ENCODE peak calls at places on chromosomes 4 and X, in five cellular contexts. One of them, this sample, is unnamed.

GRCh38 chrX:66071116-66071515 is 31.2 kb upstream of the VSIG4 start:
- ATAC-seq in mucosa of descending colon: no peak
- ATAC-seq in heart left ventricle: no peak
- ATAC-seq in left lung: no peak
- ATAC-seq in HepG2: no peak
- ATAC-seq in this sample: no peak

GRCh38 chr4:35541146-35541887 is 703.0 kb downstream of the ARAP2 start:
- ATAC-seq in heart left ventricle: no peak
- ATAC-seq in HepG2: peak; percentile 92
- ATAC-seq in mucosa of descending colon: no peak
- ATAC-seq in left lung: no peak
- ATAC-seq in this sample: peak; percentile 28

GRCh38 chr4:72971572-72971971 is 97.9 kb downstream of the COX18 start:
- ATAC-seq in heart left ventricle: no peak
- ATAC-seq in left lung: peak; percentile 29
- ATAC-seq in HepG2: no peak
- ATAC-seq in mucosa of descending colon: no peak
- ATAC-seq in this sample: no peak

GRCh38 chrX:97315939-97316338 is 432.2 kb downstream of the RPA4 start:
- ATAC-seq in HepG2: no peak
- ATAC-seq in mucosa of descending colon: no peak
- ATAC-seq in left lung: no peak
- ATAC-seq in heart left ventricle: no peak
- ATAC-seq in this sample: no peak

GRCh38 chr4:170581969-170582368 is 492.2 kb upstream of the AADAT start:
- ATAC-seq in left lung: no peak
- ATAC-seq in heart left ventricle: no peak
- ATAC-seq in mucosa of descending colon: no peak
- ATAC-seq in HepG2: no peak
- ATAC-seq in this sample: no peak

GRCh38 chrX:153647461-153648357 is 706 bp downstream of the DUSP9 start:
- ATAC-seq in left lung: no peak
- ATAC-seq in heart left ventricle: no peak
- ATAC-seq in mucosa of descending colon: no peak
- ATAC-seq in HepG2: no peak
- ATAC-seq in this sample: no peak

GRCh38 chrX:139530550-139530949 is at the start of gene F9:
- ATAC-seq in heart left ventricle: no peak
- ATAC-seq in HepG2: no peak
- ATAC-seq in left lung: no peak
- ATAC-seq in mucosa of descending colon: no peak
- ATAC-seq in this sample: no peak

GRCh38 chrX:19343085-19343461 is 654 bp upstream of the PDHA1 start:
- ATAC-seq in left lung: peak; percentile 3
- ATAC-seq in mucosa of descending colon: no peak
- ATAC-seq in heart left ventricle: no peak
- ATAC-seq in HepG2: peak; percentile 28
- ATAC-seq in this sample: no peak

GRCh38 chr4:41590591-41590990 is 52.6 kb downstream of the LIMCH1 start:
- ATAC-seq in HepG2: no peak
- ATAC-seq in mucosa of descending colon: no peak
- ATAC-seq in left lung: peak; percentile 56
- ATAC-seq in heart left ventricle: peak; percentile 54
- ATAC-seq in this sample: no peak

GRCh38 chrX:20071511-20072079 is 45.1 kb downstream of the MAP7D2 start:
- ATAC-seq in mucosa of descending colon: peak; percentile 13
- ATAC-seq in heart left ventricle: no peak
- ATAC-seq in HepG2: peak; percentile 96
- ATAC-seq in left lung: no peak
- ATAC-seq in this sample: no peak

GRCh38 chr4:110480031-110480549 is 4.1 kb downstream of the ENPEP start:
- ATAC-seq in HepG2: peak; percentile 49
- ATAC-seq in mucosa of descending colon: no peak
- ATAC-seq in left lung: peak; percentile 40
- ATAC-seq in heart left ventricle: peak; percentile 52
- ATAC-seq in this sample: peak; percentile 55

GRCh38 chr4:123409301-123409700 is 12.7 kb downstream of the SPRY1 start:
- ATAC-seq in mucosa of descending colon: no peak
- ATAC-seq in left lung: no peak
- ATAC-seq in HepG2: no peak
- ATAC-seq in heart left ventricle: no peak
- ATAC-seq in this sample: no peak

GRCh38 chr4:158444621-158445020 is 77.1 kb upstream of the RXFP1 start:
- ATAC-seq in mucosa of descending colon: no peak
- ATAC-seq in heart left ventricle: no peak
- ATAC-seq in left lung: no peak
- ATAC-seq in HepG2: no peak
- ATAC-seq in this sample: no peak

GRCh38 chrX:153649915-153650782 is 3.1 kb downstream of the DUSP9 start:
- ATAC-seq in heart left ventricle: no peak
- ATAC-seq in HepG2: no peak
- ATAC-seq in left lung: no peak
- ATAC-seq in mucosa of descending colon: no peak
- ATAC-seq in this sample: no peak

GRCh38 chrX:110173192-110174175 is 144.4 kb downstream of the AMMECR1 start:
- ATAC-seq in heart left ventricle: peak; percentile 25
- ATAC-seq in HepG2: no peak
- ATAC-seq in mucosa of descending colon: peak; percentile 42
- ATAC-seq in left lung: peak; percentile 33
- ATAC-seq in this sample: no peak

GRCh38 chr4:105426187-105426897 is 47.5 kb downstream of the PPA2 start:
- ATAC-seq in heart left ventricle: no peak
- ATAC-seq in mucosa of descending colon: no peak
- ATAC-seq in HepG2: no peak
- ATAC-seq in left lung: no peak
- ATAC-seq in this sample: no peak
- H3K4me1 ChIP-seq in heart left ventricle: no peaks in the 10 kb centered on the region
- H3K4me1 ChIP-seq in mucosa of descending colon: no peaks in the 10 kb centered on the region
- H3K4me1 ChIP-seq in HepG2: peaks cover 14% of the 10 kb centered on the region
- H3K4me1 ChIP-seq in left lung: no peaks in the 10 kb centered on the region
- H3K4me1 ChIP-seq in this sample: no peaks in the 10 kb centered on the region

DNA sequence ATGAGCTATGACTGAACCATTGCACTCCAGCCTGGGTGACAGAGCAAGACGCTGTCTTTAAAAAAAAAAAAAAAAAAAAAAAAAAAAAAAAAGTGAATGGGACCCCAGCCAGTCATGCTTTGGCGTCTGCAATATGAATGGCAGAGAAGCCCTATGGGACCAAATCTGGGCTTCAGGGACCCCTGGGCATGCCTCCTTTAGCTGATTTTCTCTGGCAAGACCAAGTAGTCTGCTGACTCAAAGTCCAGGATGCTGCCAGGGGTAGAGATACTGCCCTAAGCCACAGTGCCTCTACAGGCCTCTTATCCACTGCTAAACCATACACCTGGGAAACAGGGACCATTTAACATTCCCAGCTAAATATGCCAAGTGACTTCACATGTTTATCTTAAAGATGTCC is 6.0 kb downstream of the RPS4X start:
- ATAC-seq in left lung: no peak
- ATAC-seq in mucosa of descending colon: no peak
- ATAC-seq in HepG2: peak; percentile 23
- ATAC-seq in heart left ventricle: no peak
- ATAC-seq in this sample: no peak
- H3K4me1 ChIP-seq in left lung: peaks cover 16% of the 10 kb centered on the region
- H3K4me1 ChIP-seq in mucosa of descending colon: peaks cover 2% of the 10 kb centered on the region
- H3K4me1 ChIP-seq in HepG2: peaks cover 35% of the 10 kb centered on the region
- H3K4me1 ChIP-seq in heart left ventricle: peaks cover 10% of the 10 kb centered on the region
- H3K4me1 ChIP-seq in this sample: peaks cover 23% of the 10 kb centered on the region

DNA sequence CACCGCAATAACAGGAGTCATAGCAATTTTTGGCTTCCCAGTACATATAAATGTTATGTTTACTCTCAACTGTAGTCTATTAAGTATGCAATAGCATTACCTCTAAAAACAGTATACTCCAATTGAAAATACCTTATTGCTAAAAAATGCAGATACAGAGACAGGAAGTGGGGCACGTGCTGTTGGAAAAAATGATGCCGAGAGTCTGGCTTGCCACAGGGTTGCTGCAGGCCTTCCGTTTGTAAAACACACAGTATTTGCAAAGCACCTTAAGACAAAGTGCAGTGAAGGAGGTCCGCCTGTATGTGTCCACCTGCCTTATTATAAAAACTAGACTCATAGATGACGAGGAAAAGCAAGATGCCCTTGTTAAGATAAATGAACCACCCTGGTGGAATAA is 23.5 kb downstream of the CD99 start:
- ATAC-seq in HepG2: no peak
- ATAC-seq in left lung: no peak
- ATAC-seq in mucosa of descending colon: no peak
- ATAC-seq in heart left ventricle: no peak
- ATAC-seq in this sample: no peak
- H3K4me1 ChIP-seq in HepG2: peaks cover 13% of the 10 kb centered on the region
- H3K4me1 ChIP-seq in left lung: peaks cover 5% of the 10 kb centered on the region
- H3K4me1 ChIP-seq in mucosa of descending colon: peaks cover 10% of the 10 kb centered on the region
- H3K4me1 ChIP-seq in heart left ventricle: peaks cover 35% of the 10 kb centered on the region
- H3K4me1 ChIP-seq in this sample: peaks cover 5% of the 10 kb centered on the region

DNA sequence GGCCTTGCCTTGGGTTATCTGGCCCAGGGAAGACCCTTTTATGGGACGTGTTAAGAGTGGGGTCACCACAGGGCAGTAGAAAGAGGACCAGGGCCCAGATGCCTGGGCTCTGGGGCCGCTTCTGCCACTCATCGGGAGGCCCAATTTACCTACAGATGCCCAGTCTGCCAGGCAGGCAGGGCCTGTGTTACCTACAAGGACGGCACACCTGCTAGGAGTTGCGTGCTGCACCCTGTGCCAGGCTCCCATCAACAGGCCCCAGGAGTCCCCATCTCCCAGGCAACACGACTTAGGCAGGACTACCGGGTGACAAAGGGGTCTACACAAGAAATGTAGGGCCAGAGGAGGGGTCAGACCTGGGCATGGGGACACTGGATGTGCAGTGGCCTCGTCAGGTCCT is 34.6 kb downstream of the WDR1 start:
- ATAC-seq in HepG2: no peak
- ATAC-seq in mucosa of descending colon: no peak
- ATAC-seq in left lung: no peak
- ATAC-seq in heart left ventricle: no peak
- ATAC-seq in this sample: no peak
- H3K4me1 ChIP-seq in HepG2: no peaks in the 10 kb centered on the region
- H3K4me1 ChIP-seq in mucosa of descending colon: no peaks in the 10 kb centered on the region
- H3K4me1 ChIP-seq in left lung: peaks cover 6% of the 10 kb centered on the region
- H3K4me1 ChIP-seq in heart left ventricle: peaks cover 68% of the 10 kb centered on the region
- H3K4me1 ChIP-seq in this sample: peaks cover 75% of the 10 kb centered on the region

DNA sequence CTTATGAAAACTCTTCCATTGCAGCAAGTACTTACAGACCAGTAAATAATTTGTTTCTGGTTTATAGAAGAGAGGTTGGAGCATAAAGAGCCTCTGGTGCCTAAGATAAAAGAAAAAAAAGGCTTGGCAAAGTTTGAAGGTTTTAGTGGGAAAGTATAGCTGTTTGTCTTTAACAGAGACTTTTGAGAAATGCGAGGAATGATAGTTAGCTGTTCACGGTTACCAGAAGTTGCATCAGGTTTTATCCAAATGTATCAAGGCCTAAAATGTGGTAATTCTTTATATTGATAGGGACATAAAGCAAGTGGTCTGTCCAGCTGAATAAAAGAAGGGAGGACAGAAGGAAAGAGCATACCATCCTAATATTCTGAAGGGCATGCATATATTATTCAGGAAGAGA is 29.3 kb downstream of the RAP1GDS1 start:
- ATAC-seq in heart left ventricle: no peak
- ATAC-seq in mucosa of descending colon: no peak
- ATAC-seq in HepG2: no peak
- ATAC-seq in left lung: no peak
- ATAC-seq in this sample: no peak
- H3K4me1 ChIP-seq in heart left ventricle: peaks cover 30% of the 10 kb centered on the region
- H3K4me1 ChIP-seq in mucosa of descending colon: no peaks in the 10 kb centered on the region
- H3K4me1 ChIP-seq in HepG2: no peaks in the 10 kb centered on the region
- H3K4me1 ChIP-seq in left lung: no peaks in the 10 kb centered on the region
- H3K4me1 ChIP-seq in this sample: peaks cover 23% of the 10 kb centered on the region

DNA sequence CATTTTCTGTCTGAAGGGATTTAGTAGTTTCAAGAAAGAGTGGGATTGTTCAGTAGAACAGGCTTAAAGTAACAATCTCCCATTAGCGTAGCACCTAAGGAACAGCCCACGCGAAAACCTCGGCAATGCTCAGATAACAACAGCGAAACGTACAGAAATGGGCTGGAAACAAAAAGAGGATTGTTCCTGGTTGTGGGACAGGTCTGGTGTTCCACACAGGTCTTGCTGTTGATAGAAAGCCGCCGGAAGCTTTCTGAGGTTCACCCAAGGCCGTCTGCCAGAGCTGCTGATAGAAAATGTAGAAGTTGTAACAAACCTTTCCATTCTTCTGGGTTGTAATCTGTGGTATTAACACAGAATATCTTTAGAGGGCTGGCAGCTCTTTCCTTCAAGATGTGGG is 69.4 kb upstream of the CLCN4 start:
- ATAC-seq in HepG2: no peak
- ATAC-seq in left lung: no peak
- ATAC-seq in mucosa of descending colon: no peak
- ATAC-seq in heart left ventricle: no peak
- ATAC-seq in this sample: no peak
- H3K4me1 ChIP-seq in HepG2: peaks cover 24% of the 10 kb centered on the region
- H3K4me1 ChIP-seq in left lung: peaks cover 5% of the 10 kb centered on the region
- H3K4me1 ChIP-seq in mucosa of descending colon: no peaks in the 10 kb centered on the region
- H3K4me1 ChIP-seq in heart left ventricle: peaks cover 58% of the 10 kb centered on the region
- H3K4me1 ChIP-seq in this sample: peaks cover 59% of the 10 kb centered on the region

GRCh38 chr4:13530823-13531608 is 13.3 kb downstream of the NKX3-2 start:
- ATAC-seq in HepG2: no peak
- ATAC-seq in mucosa of descending colon: no peak
- ATAC-seq in left lung: no peak
- ATAC-seq in heart left ventricle: no peak
- ATAC-seq in this sample: no peak
- H3K4me1 ChIP-seq in HepG2: peaks cover 18% of the 10 kb centered on the region
- H3K4me1 ChIP-seq in mucosa of descending colon: no peaks in the 10 kb centered on the region
- H3K4me1 ChIP-seq in left lung: no peaks in the 10 kb centered on the region
- H3K4me1 ChIP-seq in heart left ventricle: peaks cover 3% of the 10 kb centered on the region
- H3K4me1 ChIP-seq in this sample: peaks cover 4% of the 10 kb centered on the region

This sample was measured in gastroesophageal sphincter.